ENCODE peak calls at places on chromosomes 2 and 18, in seven cellular contexts. J is BE2C, M is NT2/D1, B is prostate gland, A is MM.1S, G is HCT116, K is suprapubic skin. C is an unnamed sample.

GRCh38 chr2:107312240-107312639 is 426.3 kb upstream of the ST6GAL2 start:
- DNase-seq in J (peak), M (no peak), B (no peak), A (no peak), G (no peak), K (no peak), C (no peak)

GRCh38 chr2:127609818-127610217 is 36.1 kb upstream of the GPR17 start:
- DNase-seq in J (no peak), M (no peak), B (no peak), A (no peak), G (no peak), K (peak), C (peak)

GRCh38 chr2:128368437-128369125 is 49.9 kb upstream of the HS6ST1 start:
- DNase-seq in J (no peak), M (no peak), B (no peak), A (no peak), G (no peak), K (peak), C (no peak)

GRCh38 chr2:46984034-46984433 is 68.4 kb upstream of the MCFD2 start:
- DNase-seq in J (no peak), M (no peak), B (no peak), A (peak), G (no peak), K (no peak), C (no peak)

GRCh38 chr2:171308280-171309054 is 125.3 kb downstream of the METTL8 start:
- DNase-seq in J (no peak), M (no peak), B (no peak), A (no peak), G (no peak), K (no peak), C (no peak)

GRCh38 chr2:111522231-111522768 is 361.7 kb downstream of the ANAPC1 start:
- DNase-seq in J (no peak), M (no peak), B (no peak), A (no peak), G (no peak), K (no peak), C (no peak)

GRCh38 chr2:147327636-147328035 is 517.2 kb upstream of the ACVR2A start:
- DNase-seq in J (no peak), M (no peak), B (no peak), A (peak), G (no peak), K (no peak), C (no peak)

GRCh38 chr2:105239924-105240323 is 1.6 kb upstream of the GPR45 start:
- DNase-seq in J (no peak), M (no peak), B (no peak), A (no peak), G (no peak), K (no peak), C (no peak)

GRCh38 chr2:9771481-9772017 is 71.7 kb upstream of the TAF1B start:
- DNase-seq in J (no peak), M (no peak), B (no peak), A (no peak), G (no peak), K (peak), C (peak)

GRCh38 chr2:23687214-23687613 is 239.7 kb downstream of the ATAD2B start:
- DNase-seq in J (no peak), M (no peak), B (no peak), A (no peak), G (no peak), K (no peak), C (no peak)

GRCh38 chr2:173881466-173881865 is 83.7 kb downstream of the SP3 start:
- DNase-seq in J (peak), M (no peak), B (no peak), A (no peak), G (no peak), K (peak), C (peak)

GRCh38 chr18:45359275-45360009 is 255.8 kb upstream of the SLC14A2 start:
- DNase-seq in J (peak), M (no peak), B (no peak), A (no peak), G (no peak), K (no peak), C (no peak)

GRCh38 chr2:191927991-191928390 is 81.1 kb upstream of the CAVIN2 start:
- DNase-seq in J (no peak), M (no peak), B (no peak), A (no peak), G (no peak), K (no peak), C (no peak)

GRCh38 chr2:137937778-137938177 is 26.5 kb upstream of the HNMT start:
- DNase-seq in J (no peak), M (no peak), B (no peak), A (no peak), G (no peak), K (no peak), C (no peak)

GRCh38 chr2:118310878-118311442 is 222.7 kb downstream of the INSIG2 start:
- DNase-seq in J (no peak), M (no peak), B (no peak), A (no peak), G (no peak), K (peak), C (no peak)
- H3K4me3 ChIP-seq in J (no peak), M (peak), B (peak), A (no peak), G (no peak), K (peak), C (no peak)

DNA sequence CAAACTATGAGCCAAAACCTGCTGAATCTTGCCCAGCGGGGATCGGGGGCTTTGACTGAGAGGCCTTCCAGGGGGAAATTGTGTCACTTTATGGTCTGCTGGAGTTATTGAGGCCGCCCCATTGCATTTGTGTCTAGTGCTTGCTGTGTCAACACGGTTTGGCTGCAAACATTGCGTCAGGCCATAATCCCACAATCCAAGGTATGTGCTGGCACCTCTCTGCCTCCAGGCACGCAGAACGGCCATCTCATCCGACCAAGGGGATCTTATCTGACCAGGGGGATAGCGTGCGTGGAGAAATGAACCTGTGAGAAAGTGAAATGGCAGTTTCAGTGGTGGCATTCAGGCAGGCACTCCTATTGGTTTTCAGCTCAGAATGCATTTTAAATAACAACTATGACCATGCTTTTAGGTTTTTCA is 18.1 kb upstream of the LYPD6B start:
- DNase-seq in J (no peak), M (no peak), B (peak), A (peak), G (no peak), K (no peak), C (no peak)
- H3K4me3 ChIP-seq in J (no peak), M (no peak), B (no peak), A (no peak), G (no peak), K (no peak), C (no peak)

DNA sequence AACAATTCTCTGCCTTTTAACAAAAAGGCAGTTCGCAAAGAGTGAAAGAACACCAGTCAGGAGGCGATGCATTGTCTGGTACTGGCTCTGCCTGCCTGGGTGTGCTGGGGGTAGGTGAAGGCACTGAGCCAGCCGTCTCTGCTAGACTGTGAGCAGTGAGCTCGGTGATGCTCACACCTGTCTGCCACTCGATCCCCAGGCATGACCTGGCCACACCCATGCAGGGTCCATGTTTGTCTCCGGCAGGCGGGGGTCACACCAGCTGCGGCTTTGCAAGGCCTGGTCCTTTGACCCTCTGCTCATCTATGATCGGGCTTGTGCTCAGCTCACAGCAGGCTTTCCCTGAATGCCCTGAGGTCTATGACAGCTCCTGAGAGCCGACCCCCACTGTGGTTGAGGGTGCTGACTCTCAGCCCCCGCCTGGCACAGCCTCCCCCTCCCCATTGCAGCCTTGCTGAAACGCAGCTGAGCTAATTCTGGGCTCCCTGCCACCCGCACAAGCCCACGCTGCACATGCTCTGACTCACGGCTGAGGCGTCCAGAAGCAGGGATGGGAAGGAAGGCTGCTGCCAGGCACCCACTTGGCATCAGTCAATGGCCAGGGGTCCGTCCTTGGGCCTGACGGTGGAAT is 23.7 kb downstream of the CRACDL start:
- DNase-seq in J (no peak), M (no peak), B (no peak), A (no peak), G (peak), K (no peak), C (no peak)
- H3K4me3 ChIP-seq in J (no peak), M (no peak), B (no peak), A (no peak), G (peak), K (no peak), C (no peak)

GRCh38 chr18:31205273-31205672 is 42.6 kb upstream of the DSC1 start:
- DNase-seq in J (no peak), M (no peak), B (no peak), A (no peak), G (no peak), K (no peak), C (no peak)

GRCh38 chr18:31204833-31205232 is 42.2 kb upstream of the DSC1 start:
- DNase-seq in J (no peak), M (no peak), B (no peak), A (no peak), G (no peak), K (no peak), C (no peak)

GRCh38 chr18:31206787-31207381 is 44.2 kb upstream of the DSC1 start:
- DNase-seq in J (peak), M (no peak), B (peak), A (no peak), G (peak), K (peak), C (no peak)

GRCh38 chr18:31204169-31204568 is 41.5 kb upstream of the DSC1 start:
- DNase-seq in J (no peak), M (no peak), B (no peak), A (no peak), G (no peak), K (no peak), C (no peak)

GRCh38 chr18:31206064-31206463 is 43.4 kb upstream of the DSC1 start:
- DNase-seq in J (no peak), M (no peak), B (no peak), A (no peak), G (no peak), K (no peak), C (no peak)
- H3K4me3 ChIP-seq in J (no peak), M (no peak), B (peak), A (no peak), G (peak), K (peak), C (no peak)

GRCh38 chr2:219041252-219041651 is at the start of gene CFAP65:
- DNase-seq in J (peak), M (no peak), B (peak), A (no peak), G (peak), K (no peak), C (peak)
- H3K4me3 ChIP-seq in J (peak), M (no peak), B (peak), A (no peak), G (peak), K (peak), C (peak)

DNA sequence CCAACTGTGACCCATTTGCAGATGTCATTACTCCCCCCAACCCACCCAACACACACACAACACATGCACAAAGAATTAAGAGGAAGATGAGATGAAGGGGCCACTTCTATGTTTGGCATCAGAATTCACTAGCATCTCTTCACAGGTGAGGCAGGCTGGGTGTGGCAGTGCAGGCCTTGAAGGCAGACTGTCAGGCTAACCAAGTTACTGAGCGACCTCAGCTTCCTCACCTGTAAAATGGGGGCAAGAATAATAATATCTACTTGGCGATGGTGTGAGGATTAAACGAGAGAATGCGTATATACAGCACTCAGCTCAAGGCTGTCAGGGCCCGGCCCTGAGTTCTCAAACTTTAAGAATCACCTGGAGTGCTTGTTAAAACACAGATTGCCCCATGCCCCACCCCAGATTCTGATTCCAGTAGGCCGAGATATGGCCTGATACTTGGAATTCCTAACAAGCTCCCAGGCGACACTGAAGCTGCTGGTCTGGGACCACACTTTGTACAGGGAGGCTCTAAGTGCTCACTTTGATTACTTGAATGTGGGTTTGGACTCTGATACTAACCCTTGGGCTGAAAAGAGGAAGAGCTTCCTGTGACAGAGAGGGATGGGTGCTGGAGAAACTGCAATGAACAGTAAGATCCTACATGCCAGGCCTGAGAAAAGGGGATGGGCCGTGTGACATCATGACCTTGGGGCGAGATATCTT is 1.1 kb downstream of the ACTG2 start:
- DNase-seq in J (no peak), M (no peak), B (no peak), A (no peak), G (no peak), K (no peak), C (no peak)
- H3K4me3 ChIP-seq in J (no peak), M (no peak), B (peak), A (no peak), G (no peak), K (no peak), C (no peak)

DNA sequence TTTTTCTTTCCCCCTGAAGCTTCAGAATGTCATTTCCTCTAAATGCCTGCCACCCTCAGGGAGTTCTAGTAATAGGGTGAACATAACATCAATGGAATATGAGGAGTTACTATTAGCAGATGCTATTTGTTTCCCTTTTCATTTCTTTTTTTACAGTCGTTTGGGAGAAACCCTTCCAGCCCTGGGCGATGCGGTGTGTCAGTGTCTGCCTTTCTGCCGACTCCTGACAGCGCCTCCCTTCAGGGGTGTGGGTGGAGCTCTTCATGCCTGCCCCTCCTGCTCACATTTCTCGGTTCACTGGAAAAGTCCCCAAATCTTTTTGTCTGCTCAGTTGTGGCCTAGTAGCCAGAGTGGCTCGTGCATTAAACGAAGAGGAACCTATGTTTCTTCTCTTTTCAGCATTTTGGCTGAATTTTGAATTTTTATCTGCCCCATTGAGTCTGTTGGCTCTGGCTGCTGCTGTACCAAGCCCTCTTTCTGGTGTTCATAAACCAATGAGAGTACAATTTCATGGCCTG is 72.3 kb downstream of the FMNL2 start:
- DNase-seq in J (peak), M (peak), B (peak), A (peak), G (no peak), K (no peak), C (peak)
- H3K4me3 ChIP-seq in J (no peak), M (no peak), B (no peak), A (peak), G (no peak), K (peak), C (no peak)

GRCh38 chr2:5473596-5473995 is 218.6 kb upstream of the SOX11 start:
- DNase-seq in J (no peak), M (no peak), B (no peak), A (no peak), G (no peak), K (no peak), C (no peak)

GRCh38 chr2:5484868-5485267 is 207.3 kb upstream of the SOX11 start:
- DNase-seq in J (no peak), M (no peak), B (no peak), A (no peak), G (no peak), K (no peak), C (no peak)

GRCh38 chr2:5482929-5483331 is 209.3 kb upstream of the SOX11 start:
- DNase-seq in J (no peak), M (peak), B (no peak), A (no peak), G (no peak), K (no peak), C (no peak)

GRCh38 chr2:5474716-5475115 is 217.5 kb upstream of the SOX11 start:
- DNase-seq in J (no peak), M (no peak), B (no peak), A (no peak), G (no peak), K (no peak), C (no peak)

GRCh38 chr2:5479265-5479928 is 212.8 kb upstream of the SOX11 start:
- DNase-seq in J (no peak), M (no peak), B (no peak), A (no peak), G (no peak), K (no peak), C (no peak)
- H3K4me3 ChIP-seq in J (no peak), M (no peak), B (no peak), A (no peak), G (no peak), K (no peak), C (no peak)